ENCODE peak calls at places on chromosomes 7 and 10, in six cellular contexts. U, B, X, J, K and L are unnamed samples.

GRCh38 chr7:134502463-134502862 is 24.9 kb upstream of the AKR1B10 start:
- DNase-seq in U (no peak), B (no peak), X (no peak), J (no peak), K (peak; percentile 57), L (no peak)

GRCh38 chr10:5477948-5478693 is 21.2 kb downstream of the CALML5 start:
- DNase-seq in U (no peak), B (no peak), X (no peak), J (no peak), K (no peak), L (no peak)

GRCh38 chr10:75247797-75248196 is 12.0 kb upstream of the COMTD1 start:
- DNase-seq in U (no peak), B (no peak), X (no peak), J (no peak), K (no peak), L (no peak)

GRCh38 chr10:110011679-110012078 is 3.9 kb downstream of the ADD3 start:
- DNase-seq in U (no peak), B (no peak), X (no peak), J (no peak), K (no peak), L (no peak)

GRCh38 chr10:85642421-85643170 is 724.0 kb downstream of the GRID1 start:
- DNase-seq in U (peak; percentile 96), B (no peak), X (no peak), J (no peak), K (peak; percentile 71), L (no peak)

GRCh38 chr10:77195101-77195500 is 442.5 kb downstream of the KCNMA1 start:
- DNase-seq in U (peak; percentile 92), B (no peak), X (no peak), J (no peak), K (no peak), L (no peak)

GRCh38 chr7:6590645-6591110 is 857 bp downstream of the INTS15 start:
- DNase-seq in U (no peak), B (no peak), X (no peak), J (peak; percentile 62), K (no peak), L (no peak)

GRCh38 chr7:45391618-45392451 is 182.3 kb upstream of the ADCY1 start:
- DNase-seq in U (no peak), B (no peak), X (no peak), J (no peak), K (no peak), L (no peak)

GRCh38 chr7:2779086-2779485 is 65.0 kb downstream of the GNA12 start:
- DNase-seq in U (no peak), B (no peak), X (no peak), J (no peak), K (peak; percentile 64), L (no peak)

GRCh38 chr10:28664369-28664740 is 13.0 kb upstream of the BAMBI start:
- DNase-seq in U (no peak), B (no peak), X (no peak), J (no peak), K (no peak), L (no peak)

GRCh38 chr10:52757777-52758176 is 14.8 kb downstream of the MBL2 start:
- DNase-seq in U (no peak), B (no peak), X (no peak), J (no peak), K (no peak), L (peak; percentile 24)

GRCh38 chr7:2374830-2375728 is 20.5 kb downstream of the EIF3B start:
- DNase-seq in U (no peak), B (no peak), X (no peak), J (no peak), K (no peak), L (no peak)

GRCh38 chr10:35555962-35556930 is 48.9 kb upstream of the GJD4 start:
- DNase-seq in U (no peak), B (no peak), X (no peak), J (no peak), K (no peak), L (no peak)

GRCh38 chr7:80334185-80334584 is 177.7 kb downstream of the GNAT3 start:
- DNase-seq in U (no peak), B (no peak), X (no peak), J (no peak), K (no peak), L (no peak)

GRCh38 chr7:8037151-8037550 is 68.6 kb downstream of the GLCCI1 start:
- DNase-seq in U (no peak), B (no peak), X (no peak), J (no peak), K (no peak), L (no peak)

GRCh38 chr7:150451097-150451793 is 815 bp downstream of the GIMAP8 start:
- DNase-seq in U (no peak), B (no peak), X (peak; percentile 35), J (peak; percentile 52), K (no peak), L (peak; percentile 93)

GRCh38 chr10:12902135-12902572 is 99.4 kb downstream of the CCDC3 start:
- DNase-seq in U (peak; percentile 8), B (peak; percentile 46), X (peak; percentile 27), J (peak; percentile 74), K (peak; percentile 56), L (no peak)